ENCODE peak calls at places on chromosomes 12 and 14, in eight cellular contexts. X is cardiac fibroblast, F is BE2C, E is cardiac muscle cell, N is fibroblast of lung, A is esophagus squamous epithelium, M is bronchial epithelial cell, P is ovary. G is an unnamed sample.

GRCh38 chr14:75752907-75753594 is 92.0 kb downstream of the TTLL5 start:
- DNase-seq in X (peak; percentile 41), F (no peak), E (peak; percentile 38), N (peak; percentile 42), A (no peak), M (no peak), P (no peak), G (peak; percentile 13)

GRCh38 chr14:93954900-93955891 is 21.2 kb downstream of the ASB2 start:
- DNase-seq in X (no peak), F (no peak), E (no peak), N (no peak), A (peak; percentile 26), M (no peak), P (no peak), G (no peak)

GRCh38 chr14:29601559-29602109 is 326.0 kb downstream of the PRKD1 start:
- DNase-seq in X (peak; percentile 17), F (no peak), E (peak; percentile 22), N (peak; percentile 46), A (no peak), M (peak; percentile 60), P (no peak), G (no peak)

GRCh38 chr14:105148604-105149145 is 19.9 kb downstream of the JAG2 start:
- DNase-seq in X (no peak), F (peak; percentile 8), E (no peak), N (no peak), A (no peak), M (no peak), P (no peak), G (no peak)

GRCh38 chr14:59454131-59454530 is 11.0 kb downstream of the GPR135 start:
- DNase-seq in X (peak; percentile 97), F (no peak), E (peak; percentile 94), N (peak; percentile 96), A (no peak), M (peak; percentile 87), P (no peak), G (peak; percentile 89)

GRCh38 chr14:40656301-40656700 is 950.4 kb upstream of the LRFN5 start:
- DNase-seq in X (no peak), F (no peak), E (no peak), N (no peak), A (no peak), M (no peak), P (no peak), G (no peak)

GRCh38 chr14:93538411-93538810 is 107.7 kb downstream of the UNC79 start:
- DNase-seq in X (no peak), F (peak; percentile 35), E (no peak), N (no peak), A (no peak), M (no peak), P (no peak), G (no peak)

GRCh38 chr12:92905811-92906554 is 23.1 kb downstream of the EEA1 start:
- DNase-seq in X (no peak), F (no peak), E (no peak), N (no peak), A (no peak), M (no peak), P (no peak), G (no peak)

GRCh38 chr14:104856869-104857860 is 7.9 kb upstream of the CEP170B start:
- DNase-seq in X (no peak), F (no peak), E (no peak), N (no peak), A (no peak), M (no peak), P (no peak), G (no peak)

GRCh38 chr12:23631991-23632390 is 317.5 kb downstream of the SOX5 start:
- DNase-seq in X (no peak), F (no peak), E (no peak), N (peak; percentile 29), A (no peak), M (peak; percentile 63), P (no peak), G (no peak)

GRCh38 chr14:49593016-49593415 is 5.7 kb upstream of the LRR1 start:
- DNase-seq in X (peak; percentile 41), F (no peak), E (peak; percentile 55), N (peak; percentile 40), A (no peak), M (peak; percentile 59), P (no peak), G (no peak)

GRCh38 chr12:28017126-28017872 is 44.8 kb upstream of the PTHLH start:
- DNase-seq in X (no peak), F (no peak), E (no peak), N (no peak), A (no peak), M (peak; percentile 67), P (no peak), G (no peak)

DNA sequence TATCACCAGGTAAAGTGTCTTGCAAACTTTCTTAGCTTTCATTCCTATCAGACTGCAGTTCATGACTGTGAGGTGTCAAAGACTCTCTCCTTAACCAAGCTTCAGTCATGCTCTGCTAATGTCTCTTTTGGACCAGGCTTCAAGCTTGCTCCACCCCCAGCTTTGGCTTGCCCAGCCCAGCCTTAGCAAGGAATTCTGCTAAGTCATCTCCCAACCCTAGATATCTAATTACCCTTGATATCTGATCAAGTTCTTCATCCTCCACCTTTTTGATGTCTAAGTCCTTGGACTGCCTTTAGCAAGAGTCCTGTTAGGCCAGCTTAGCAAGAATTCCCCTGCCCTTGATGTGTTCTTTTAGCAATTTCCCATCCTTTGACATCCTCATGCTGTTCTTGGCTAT is 108.9 kb upstream of the FGD4 start:
- DNase-seq in X (peak; percentile 20), F (no peak), E (peak; percentile 19), N (no peak), A (no peak), M (peak; percentile 50), P (no peak), G (no peak)
- H3K4me3 ChIP-seq in X (no peak overlapping the region), F (no peak overlapping the region), E (no peak overlapping the region), N (no peak overlapping the region), A (no peak overlapping the region), M (no peak overlapping the region), P (no peak overlapping the region), G (no peak overlapping the region)

GRCh38 chr14:101849640-101850039 is 88.1 kb downstream of the PPP2R5C start:
- DNase-seq in X (no peak), F (no peak), E (no peak), N (no peak), A (no peak), M (no peak), P (no peak), G (no peak)

GRCh38 chr14:101845896-101846295 is 84.4 kb downstream of the PPP2R5C start:
- DNase-seq in X (no peak), F (peak; percentile 56), E (no peak), N (no peak), A (no peak), M (no peak), P (no peak), G (no peak)

GRCh38 chr14:101851183-101851582 is 89.7 kb downstream of the PPP2R5C start:
- DNase-seq in X (no peak), F (no peak), E (no peak), N (no peak), A (no peak), M (no peak), P (no peak), G (no peak)

GRCh38 chr14:101851716-101852395 is 90.3 kb downstream of the PPP2R5C start:
- DNase-seq in X (no peak), F (no peak), E (no peak), N (no peak), A (no peak), M (no peak), P (no peak), G (no peak)

DNA sequence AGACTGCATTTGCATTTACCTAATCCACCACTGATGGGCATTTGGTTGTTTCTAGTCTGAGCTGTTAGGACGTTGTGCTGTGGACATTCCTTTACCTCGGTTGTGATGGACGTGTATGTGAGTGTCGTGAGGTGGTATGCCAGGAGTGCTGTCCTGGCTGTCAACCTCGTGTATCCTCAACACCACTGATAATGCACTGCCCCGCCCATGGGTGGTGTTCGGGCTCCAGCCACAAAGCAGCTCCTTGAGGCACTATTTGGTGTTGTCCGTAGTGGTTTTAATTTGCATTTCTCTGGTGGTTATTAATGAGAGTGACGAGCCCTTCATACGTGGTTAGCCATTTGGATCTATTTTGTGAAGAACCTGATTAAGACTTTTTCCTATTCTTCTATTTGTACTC is 87.6 kb downstream of the PPP2R5C start:
- DNase-seq in X (no peak), F (no peak), E (no peak), N (no peak), A (no peak), M (no peak), P (no peak), G (no peak)
- TF ChIP-seq CTCF in X (no peak), F (no peak), E (no peak), N (no peak), A (no peak), M (no peak), P (no peak), G (no peak)

GRCh38 chr12:112927475-112927874 is 10.8 kb upstream of the OAS3 start:
- DNase-seq in X (no peak), F (no peak), E (no peak), N (no peak), A (no peak), M (no peak), P (no peak), G (no peak)

GRCh38 chr12:112929715-112930114 is 8.6 kb upstream of the OAS3 start:
- DNase-seq in X (no peak), F (no peak), E (no peak), N (no peak), A (no peak), M (no peak), P (no peak), G (no peak)

GRCh38 chr12:112927925-112928324 is 10.3 kb upstream of the OAS3 start:
- DNase-seq in X (no peak), F (no peak), E (no peak), N (no peak), A (no peak), M (no peak), P (no peak), G (no peak)

GRCh38 chr12:112928978-112929377 is 9.3 kb upstream of the OAS3 start:
- DNase-seq in X (no peak), F (no peak), E (no peak), N (no peak), A (no peak), M (no peak), P (no peak), G (no peak)

GRCh38 chr12:112924986-112925385 is 13.3 kb upstream of the OAS3 start:
- DNase-seq in X (no peak), F (no peak), E (no peak), N (no peak), A (no peak), M (no peak), P (no peak), G (no peak)
- H3K4me3 ChIP-seq in X (no peak overlapping the region), F (no peak overlapping the region), E (no peak overlapping the region), N (no peak overlapping the region), A (no peak overlapping the region), M (no peak overlapping the region), P (no peak overlapping the region), G (no peak overlapping the region)

DNA sequence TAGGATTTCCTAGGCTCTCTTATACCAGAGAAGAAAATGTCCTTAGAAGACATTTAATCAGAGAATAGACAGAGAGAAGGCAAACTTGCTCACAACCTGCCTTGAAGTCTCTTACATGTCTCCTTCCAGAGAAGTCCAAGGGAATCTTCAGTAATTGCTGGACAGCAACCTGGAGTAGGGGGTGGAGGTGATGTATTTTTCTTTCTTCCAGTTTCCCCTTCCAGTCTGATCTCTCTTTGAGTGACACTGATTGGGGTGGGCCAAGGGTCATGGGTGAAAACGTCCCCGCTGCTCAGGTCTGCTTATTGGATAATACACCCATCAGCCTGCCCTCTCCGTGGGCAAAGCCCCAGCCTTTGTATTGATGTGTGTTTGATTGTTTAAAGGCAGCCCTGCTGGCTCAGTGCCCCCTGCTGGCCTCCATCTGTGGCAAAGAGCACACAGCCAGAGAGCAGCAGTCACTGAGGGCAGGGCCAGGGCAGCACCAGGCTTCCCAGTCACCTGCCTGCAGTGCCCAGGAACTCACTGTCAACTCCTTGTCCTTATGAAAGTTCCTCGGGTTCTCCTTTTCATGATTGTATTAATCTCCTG is 35.7 kb upstream of the ATP2A2 start:
- DNase-seq in X (no peak), F (peak; percentile 38), E (no peak), N (no peak), A (no peak), M (no peak), P (no peak), G (no peak)
- TF ChIP-seq CTCF in X (peak; percentile 60), F (peak; percentile 52), E (peak; percentile 51), N (no peak), A (peak; percentile 69), M (peak; percentile 43), P (no peak), G (peak; percentile 30)

G was measured in BJ.